ENCODE peak calls at places on chromosomes 13 and 19, in seven cellular contexts. One of them, this sample, is unnamed. For H3K4me1, the result is how much of the 10 kb centered on the place peaks cover.

GRCh38 chr19:24140591-24140990 is 53.6 kb downstream of the ZNF254 start:
- DNase-seq in stomach: no peak
- DNase-seq in testis: no peak
- DNase-seq in right lobe of liver: no peak
- DNase-seq in mesendoderm: no peak
- DNase-seq in prostate gland: no peak
- DNase-seq in suprapubic skin: no peak
- DNase-seq in this sample: no peak

GRCh38 chr19:48183356-48183755 is 12.9 kb downstream of the ZSWIM9 start:
- DNase-seq in right lobe of liver: no peak
- DNase-seq in suprapubic skin: no peak
- DNase-seq in prostate gland: no peak
- DNase-seq in mesendoderm: no peak
- DNase-seq in stomach: no peak
- DNase-seq in testis: no peak
- DNase-seq in this sample: no peak

GRCh38 chr13:71056581-71056980 is 810.4 kb downstream of the DACH1 start:
- DNase-seq in prostate gland: no peak
- DNase-seq in right lobe of liver: no peak
- DNase-seq in mesendoderm: peak
- DNase-seq in testis: no peak
- DNase-seq in stomach: no peak
- DNase-seq in suprapubic skin: no peak
- DNase-seq in this sample: peak

GRCh38 chr19:1274852-1275259 is 474 bp upstream of the FAM174C start:
- DNase-seq in right lobe of liver: no peak
- DNase-seq in suprapubic skin: peak
- DNase-seq in testis: no peak
- DNase-seq in stomach: no peak
- DNase-seq in mesendoderm: no peak
- DNase-seq in prostate gland: no peak
- DNase-seq in this sample: no peak

GRCh38 chr13:23901365-23901764 is 4.1 kb upstream of the C1QTNF9B start:
- DNase-seq in mesendoderm: no peak
- DNase-seq in right lobe of liver: no peak
- DNase-seq in prostate gland: no peak
- DNase-seq in suprapubic skin: no peak
- DNase-seq in testis: no peak
- DNase-seq in stomach: no peak
- DNase-seq in this sample: no peak

GRCh38 chr13:46633416-46633815 is 80.4 kb downstream of the LRCH1 start:
- DNase-seq in right lobe of liver: no peak
- DNase-seq in testis: no peak
- DNase-seq in prostate gland: no peak
- DNase-seq in mesendoderm: peak
- DNase-seq in stomach: no peak
- DNase-seq in suprapubic skin: no peak
- DNase-seq in this sample: no peak

GRCh38 chr19:12112701-12113100 is 27.4 kb downstream of the ZNF20 start:
- DNase-seq in testis: no peak
- DNase-seq in stomach: no peak
- DNase-seq in mesendoderm: no peak
- DNase-seq in prostate gland: no peak
- DNase-seq in suprapubic skin: no peak
- DNase-seq in right lobe of liver: no peak
- DNase-seq in this sample: no peak

GRCh38 chr19:50281491-50281890 is 47.7 kb downstream of the KCNC3 start:
- DNase-seq in prostate gland: no peak
- DNase-seq in suprapubic skin: no peak
- DNase-seq in testis: no peak
- DNase-seq in right lobe of liver: no peak
- DNase-seq in mesendoderm: no peak
- DNase-seq in stomach: no peak
- DNase-seq in this sample: no peak

GRCh38 chr19:43430976-43431375 is 16.3 kb downstream of the TEX101 start:
- DNase-seq in right lobe of liver: no peak
- DNase-seq in mesendoderm: no peak
- DNase-seq in prostate gland: no peak
- DNase-seq in suprapubic skin: no peak
- DNase-seq in testis: no peak
- DNase-seq in stomach: no peak
- DNase-seq in this sample: no peak

GRCh38 chr19:10111405-10111811 is at the start of gene P2RY11:
- DNase-seq in mesendoderm: no peak
- DNase-seq in suprapubic skin: no peak
- DNase-seq in right lobe of liver: no peak
- DNase-seq in testis: no peak
- DNase-seq in stomach: no peak
- DNase-seq in prostate gland: no peak
- DNase-seq in this sample: peak

GRCh38 chr19:15317392-15318011 is 14.8 kb downstream of the BRD4 start:
- DNase-seq in right lobe of liver: no peak
- DNase-seq in mesendoderm: no peak
- DNase-seq in prostate gland: no peak
- DNase-seq in stomach: no peak
- DNase-seq in testis: no peak
- DNase-seq in suprapubic skin: no peak
- DNase-seq in this sample: peak

GRCh38 chr13:94329754-94330551 is 149.5 kb downstream of the DCT start:
- DNase-seq in suprapubic skin: no peak
- DNase-seq in mesendoderm: no peak
- DNase-seq in testis: no peak
- DNase-seq in prostate gland: peak
- DNase-seq in stomach: no peak
- DNase-seq in right lobe of liver: peak
- DNase-seq in this sample: no peak

GRCh38 chr13:60267498-60268202 is 103.9 kb upstream of the DIAPH3 start:
- DNase-seq in mesendoderm: peak
- DNase-seq in right lobe of liver: no peak
- DNase-seq in stomach: no peak
- DNase-seq in prostate gland: peak
- DNase-seq in suprapubic skin: no peak
- DNase-seq in testis: peak
- DNase-seq in this sample: no peak

GRCh38 chr19:3162418-3163229 is 15.9 kb upstream of the S1PR4 start:
- DNase-seq in suprapubic skin: no peak
- DNase-seq in right lobe of liver: no peak
- DNase-seq in testis: peak
- DNase-seq in prostate gland: no peak
- DNase-seq in mesendoderm: peak
- DNase-seq in stomach: no peak
- DNase-seq in this sample: no peak

GRCh38 chr19:2867025-2867991 is at the start of gene ZNF556:
- DNase-seq in testis: peak
- DNase-seq in stomach: no peak
- DNase-seq in mesendoderm: no peak
- DNase-seq in suprapubic skin: no peak
- DNase-seq in prostate gland: no peak
- DNase-seq in right lobe of liver: no peak
- DNase-seq in this sample: peak

GRCh38 chr13:28467886-28468519 is 26.9 kb downstream of the FLT1 start:
- DNase-seq in stomach: no peak
- DNase-seq in prostate gland: no peak
- DNase-seq in right lobe of liver: no peak
- DNase-seq in testis: no peak
- DNase-seq in mesendoderm: no peak
- DNase-seq in suprapubic skin: no peak
- DNase-seq in this sample: no peak

GRCh38 chr19:19061491-19061890 is 2.3 kb upstream of the SLC25A42 start:
- DNase-seq in right lobe of liver: no peak
- DNase-seq in prostate gland: no peak
- DNase-seq in suprapubic skin: no peak
- DNase-seq in testis: no peak
- DNase-seq in mesendoderm: no peak
- DNase-seq in stomach: peak
- DNase-seq in this sample: peak

GRCh38 chr13:27522847-27523246 is 72.5 kb upstream of the MTIF3 start:
- DNase-seq in stomach: no peak
- DNase-seq in testis: no peak
- DNase-seq in prostate gland: no peak
- DNase-seq in mesendoderm: no peak
- DNase-seq in suprapubic skin: no peak
- DNase-seq in right lobe of liver: no peak
- DNase-seq in this sample: no peak

GRCh38 chr19:2054763-2055162 is 3.7 kb upstream of the MKNK2 start:
- DNase-seq in prostate gland: no peak
- DNase-seq in testis: no peak
- DNase-seq in mesendoderm: no peak
- DNase-seq in suprapubic skin: peak
- DNase-seq in right lobe of liver: peak
- DNase-seq in stomach: no peak
- DNase-seq in this sample: peak

GRCh38 chr13:113158946-113159345 is 498 bp downstream of the PROZ start:
- DNase-seq in testis: no peak
- DNase-seq in prostate gland: no peak
- DNase-seq in mesendoderm: no peak
- DNase-seq in right lobe of liver: peak
- DNase-seq in suprapubic skin: no peak
- DNase-seq in stomach: no peak
- DNase-seq in this sample: no peak

GRCh38 chr13:91141619-91142061 is 205.8 kb upstream of the MIR17HG start:
- DNase-seq in right lobe of liver: no peak
- DNase-seq in suprapubic skin: no peak
- DNase-seq in mesendoderm: no peak
- DNase-seq in testis: no peak
- DNase-seq in stomach: no peak
- DNase-seq in prostate gland: no peak
- DNase-seq in this sample: no peak

GRCh38 chr13:112343591-112343990 is 32.6 kb upstream of the SPACA7 start:
- DNase-seq in mesendoderm: no peak
- DNase-seq in suprapubic skin: no peak
- DNase-seq in stomach: no peak
- DNase-seq in testis: no peak
- DNase-seq in right lobe of liver: no peak
- DNase-seq in prostate gland: no peak
- DNase-seq in this sample: no peak

GRCh38 chr19:5669212-5669611 is 11.1 kb downstream of the MICOS13 start:
- DNase-seq in prostate gland: no peak
- DNase-seq in right lobe of liver: no peak
- DNase-seq in mesendoderm: no peak
- DNase-seq in suprapubic skin: no peak
- DNase-seq in stomach: no peak
- DNase-seq in testis: no peak
- DNase-seq in this sample: no peak

DNA sequence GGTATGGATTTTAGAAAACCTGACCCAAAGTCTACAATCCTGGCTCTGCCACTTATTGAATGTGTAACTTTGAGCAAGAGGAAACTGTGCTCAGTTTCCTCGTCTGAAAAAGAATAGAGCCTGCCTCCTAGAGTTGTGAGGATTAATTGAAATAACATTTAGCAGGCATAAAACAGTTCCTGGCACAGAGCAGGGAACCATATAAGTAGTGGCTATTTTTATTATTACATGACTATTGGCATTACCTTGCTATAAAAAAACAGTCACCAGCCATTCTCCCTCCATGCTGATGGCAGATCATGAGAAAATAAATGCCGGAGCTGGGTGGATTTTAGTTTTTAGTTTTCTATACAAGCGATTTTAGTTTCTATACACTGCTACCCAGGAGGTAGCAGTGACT is 5.8 kb downstream of the DOCK9 start:
- DNase-seq in right lobe of liver: no peak
- DNase-seq in testis: no peak
- DNase-seq in stomach: no peak
- DNase-seq in suprapubic skin: no peak
- DNase-seq in prostate gland: no peak
- DNase-seq in mesendoderm: no peak
- DNase-seq in this sample: no peak
- H3K4me1 ChIP-seq in right lobe of liver: under half
- H3K4me1 ChIP-seq in testis: under half
- H3K4me1 ChIP-seq in stomach: under half
- H3K4me1 ChIP-seq in suprapubic skin: half or more
- H3K4me1 ChIP-seq in prostate gland: under half
- H3K4me1 ChIP-seq in mesendoderm: under half
- H3K4me1 ChIP-seq in this sample: under half

GRCh38 chr19:44696939-44697669 is 1.8 kb upstream of the CEACAM16 start:
- DNase-seq in mesendoderm: peak
- DNase-seq in testis: no peak
- DNase-seq in stomach: no peak
- DNase-seq in right lobe of liver: no peak
- DNase-seq in suprapubic skin: no peak
- DNase-seq in prostate gland: no peak
- DNase-seq in this sample: peak
- H3K4me1 ChIP-seq in mesendoderm: under half
- H3K4me1 ChIP-seq in testis: under half
- H3K4me1 ChIP-seq in stomach: under half
- H3K4me1 ChIP-seq in right lobe of liver: under half
- H3K4me1 ChIP-seq in suprapubic skin: under half
- H3K4me1 ChIP-seq in prostate gland: under half
- H3K4me1 ChIP-seq in this sample: under half

GRCh38 chr19:16605552-16605951 is 22.5 kb downstream of the MED26 start:
- DNase-seq in right lobe of liver: no peak
- DNase-seq in mesendoderm: no peak
- DNase-seq in prostate gland: peak
- DNase-seq in testis: no peak
- DNase-seq in suprapubic skin: no peak
- DNase-seq in stomach: no peak
- DNase-seq in this sample: no peak

GRCh38 chr19:16601378-16602052 is 26.5 kb downstream of the MED26 start:
- DNase-seq in right lobe of liver: no peak
- DNase-seq in stomach: no peak
- DNase-seq in suprapubic skin: no peak
- DNase-seq in mesendoderm: no peak
- DNase-seq in testis: no peak
- DNase-seq in prostate gland: no peak
- DNase-seq in this sample: peak

GRCh38 chr19:16603090-16603489 is 24.9 kb downstream of the MED26 start:
- DNase-seq in mesendoderm: no peak
- DNase-seq in prostate gland: peak
- DNase-seq in right lobe of liver: no peak
- DNase-seq in testis: no peak
- DNase-seq in suprapubic skin: no peak
- DNase-seq in stomach: no peak
- DNase-seq in this sample: no peak

GRCh38 chr19:16605115-16605514 is 22.9 kb downstream of the MED26 start:
- DNase-seq in right lobe of liver: no peak
- DNase-seq in testis: no peak
- DNase-seq in stomach: no peak
- DNase-seq in prostate gland: no peak
- DNase-seq in mesendoderm: no peak
- DNase-seq in suprapubic skin: no peak
- DNase-seq in this sample: no peak

DNA sequence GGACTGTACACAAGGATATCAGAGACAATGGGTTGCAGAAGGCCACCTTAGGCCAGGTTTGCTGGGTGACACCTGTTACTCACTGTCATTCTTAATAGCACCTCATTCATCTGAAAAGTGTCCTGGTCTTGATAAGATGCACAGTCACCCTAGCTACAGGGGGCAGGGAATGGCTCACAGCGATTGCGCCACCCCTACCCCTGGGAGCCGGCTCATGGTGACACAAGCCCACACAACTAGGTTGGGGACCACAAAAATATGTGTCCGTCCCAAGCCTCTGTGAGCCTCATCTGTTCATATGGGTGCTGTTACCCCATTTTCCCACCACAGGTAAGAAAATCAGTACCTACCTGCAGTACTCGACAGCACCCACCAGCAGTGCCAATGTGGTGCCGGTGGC is 23.4 kb downstream of the MED26 start:
- DNase-seq in prostate gland: no peak
- DNase-seq in testis: no peak
- DNase-seq in suprapubic skin: no peak
- DNase-seq in stomach: no peak
- DNase-seq in mesendoderm: no peak
- DNase-seq in right lobe of liver: no peak
- DNase-seq in this sample: no peak
- H3K4me1 ChIP-seq in prostate gland: under half
- H3K4me1 ChIP-seq in testis: half or more
- H3K4me1 ChIP-seq in suprapubic skin: under half
- H3K4me1 ChIP-seq in stomach: half or more
- H3K4me1 ChIP-seq in mesendoderm: under half
- H3K4me1 ChIP-seq in right lobe of liver: under half
- H3K4me1 ChIP-seq in this sample: under half

GRCh38 chr19:27918818-27919217 is 1294.1 kb downstream of the UQCRFS1 start:
- DNase-seq in right lobe of liver: no peak
- DNase-seq in mesendoderm: no peak
- DNase-seq in testis: no peak
- DNase-seq in stomach: no peak
- DNase-seq in prostate gland: no peak
- DNase-seq in suprapubic skin: no peak
- DNase-seq in this sample: no peak
- H3K4me1 ChIP-seq in right lobe of liver: under half
- H3K4me1 ChIP-seq in mesendoderm: under half
- H3K4me1 ChIP-seq in testis: under half
- H3K4me1 ChIP-seq in stomach: under half
- H3K4me1 ChIP-seq in prostate gland: under half
- H3K4me1 ChIP-seq in suprapubic skin: under half
- H3K4me1 ChIP-seq in this sample: under half

This sample was measured in right cardiac atrium.